ENCODE peak calls at places on chromosomes 1 and 21, in ten cellular contexts. Q is left ventricle myocardium inferior; H is transverse colon; J is CD8-positive, alpha-beta T cell; X is GM23248; V is psoas muscle; A is PC-9; D is body of pancreas; U is CD4-positive, CD25-positive, alpha-beta regulatory T cell; Y is HCT116. L is an unnamed sample. For H3K4me1, the result is how much of the 10 kb centered on the place peaks cover.

GRCh38 chr1:89952021-89952995 is 42.6 kb upstream of the ZNF326 start:
- DNase-seq in V (no peak), D (no peak), U (no peak), X (peak), J (no peak), A (peak), Q (no peak), Y (no peak), H (no peak), L (no peak)

GRCh38 chr21:33101300-33102005 is 31.5 kb downstream of the OLIG1 start:
- DNase-seq in Y (no peak), A (no peak), Q (no peak), J (no peak), V (no peak), U (no peak), X (no peak), H (no peak), D (no peak), L (no peak)

GRCh38 chr1:186518395-186518794 is 57.5 kb upstream of the PDC start:
- DNase-seq in D (no peak), A (no peak), Q (no peak), Y (no peak), J (no peak), U (no peak), V (no peak), X (no peak), H (no peak), L (no peak)

GRCh38 chr21:38388684-38389676 is 109.3 kb downstream of the ERG start:
- DNase-seq in D (no peak), Q (no peak), J (no peak), A (no peak), X (peak), Y (no peak), U (no peak), V (no peak), H (no peak), L (no peak)

GRCh38 chr1:153652795-153653507 is 5.6 kb upstream of the SNAPIN start:
- DNase-seq in U (no peak), Y (no peak), V (no peak), D (no peak), Q (no peak), X (peak), A (peak), J (no peak), H (no peak), L (no peak)

GRCh38 chr21:42560517-42561179 is 47.0 kb downstream of the SLC37A1 start:
- DNase-seq in H (peak), J (no peak), X (no peak), V (no peak), U (no peak), Y (no peak), Q (no peak), A (no peak), D (no peak), L (peak)

GRCh38 chr1:91741301-91741700 is 144.7 kb downstream of the TGFBR3 start:
- DNase-seq in Y (no peak), J (no peak), U (no peak), D (no peak), A (no peak), V (no peak), H (no peak), Q (no peak), X (peak), L (no peak)

GRCh38 chr1:198876371-198876871 is 237.6 kb downstream of the PTPRC start:
- DNase-seq in D (no peak), A (no peak), H (no peak), Y (no peak), X (no peak), U (no peak), V (no peak), Q (no peak), J (no peak), L (no peak)

GRCh38 chr1:113756461-113756860 is 2.8 kb downstream of the PHTF1 start:
- DNase-seq in U (no peak), Y (no peak), V (no peak), D (no peak), Q (no peak), J (no peak), A (no peak), H (no peak), X (no peak), L (no peak)

GRCh38 chr1:56758135-56758534 is 61.1 kb downstream of the FYB2 start:
- DNase-seq in H (peak), X (no peak), V (peak), Q (peak), D (peak), J (no peak), A (peak), U (no peak), Y (peak), L (peak)

GRCh38 chr1:220887202-220887867 is 8.1 kb downstream of the HLX start:
- DNase-seq in J (no peak), A (no peak), H (no peak), Y (no peak), Q (no peak), X (peak), D (peak), V (no peak), U (no peak), L (no peak)

GRCh38 chr1:2204384-2205190 is 10.0 kb upstream of the FAAP20 start:
- DNase-seq in D (no peak), X (peak), J (no peak), V (peak), Q (peak), U (no peak), A (no peak), H (peak), Y (no peak), L (peak)

GRCh38 chr1:33271666-33272505 is 15.6 kb downstream of the ZNF362 start:
- DNase-seq in U (no peak), J (no peak), H (no peak), X (no peak), Y (no peak), D (no peak), Q (no peak), V (no peak), A (no peak), L (no peak)

GRCh38 chr1:68011786-68012375 is 38.5 kb downstream of the DIRAS3 start:
- DNase-seq in V (no peak), H (no peak), Y (no peak), Q (no peak), U (no peak), J (no peak), D (no peak), A (no peak), X (peak), L (no peak)

GRCh38 chr1:15627343-15627988 is 10.2 kb downstream of the DDI2 start:
- DNase-seq in Y (no peak), A (no peak), D (no peak), H (no peak), V (no peak), Q (no peak), U (no peak), X (peak), J (no peak), L (no peak)

GRCh38 chr1:63980706-63981407 is 207.0 kb downstream of the ROR1 start:
- DNase-seq in V (no peak), Y (no peak), D (peak), H (no peak), U (no peak), J (no peak), X (no peak), Q (no peak), A (peak), L (no peak)

GRCh38 chr1:9890224-9890731 is 19.8 kb downstream of the CTNNBIP1 start:
- DNase-seq in D (peak), A (peak), Q (peak), J (no peak), H (peak), X (peak), U (no peak), Y (peak), V (peak), L (no peak)

GRCh38 chr1:114502080-114502479 is 8.9 kb downstream of the TRIM33 start:
- DNase-seq in Q (no peak), J (no peak), Y (no peak), X (no peak), A (no peak), V (no peak), U (no peak), H (no peak), D (no peak), L (no peak)

GRCh38 chr1:47209091-47209490 is 19.3 kb upstream of the PDZK1IP1 start:
- DNase-seq in D (no peak), X (no peak), V (no peak), H (no peak), U (no peak), J (no peak), Y (no peak), A (no peak), Q (no peak), L (no peak)

DNA sequence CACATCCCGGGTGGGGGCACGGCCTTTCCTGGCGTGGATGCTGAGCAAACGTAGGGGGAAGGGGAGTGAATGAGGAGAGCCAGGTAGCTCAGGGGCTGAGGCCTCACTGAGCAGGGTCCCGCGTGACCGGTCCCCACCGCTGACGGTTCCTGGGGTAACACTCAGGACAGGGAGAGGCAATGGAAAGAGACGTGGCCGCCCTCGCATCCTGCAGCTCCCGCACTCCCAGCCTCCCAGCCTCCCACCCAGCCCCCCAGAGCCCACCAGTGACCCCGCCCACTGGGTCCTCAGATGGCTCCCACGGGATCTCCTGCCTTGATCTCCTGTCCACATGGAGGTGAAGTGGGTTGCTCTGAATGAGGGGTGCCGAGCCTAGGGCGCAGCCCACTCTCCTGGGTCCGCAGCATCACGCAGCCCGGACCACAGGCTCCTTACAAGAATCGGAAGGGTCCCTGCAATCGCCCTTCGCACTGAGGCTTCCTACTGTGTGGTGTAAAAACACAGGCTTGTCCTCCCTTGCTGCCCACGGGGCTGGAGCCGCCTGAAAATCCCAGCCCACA is 2.4 kb downstream of the TSPEAR start:
- DNase-seq in V (peak), X (no peak), A (no peak), D (no peak), Y (no peak), H (no peak), Q (no peak), J (no peak), U (no peak), L (no peak)
- H3K4me1 ChIP-seq in V (under half), X (under half), A (under half), D (under half), Y (under half), H (under half), Q (half or more), J (under half), U (under half), L (under half)

DNA sequence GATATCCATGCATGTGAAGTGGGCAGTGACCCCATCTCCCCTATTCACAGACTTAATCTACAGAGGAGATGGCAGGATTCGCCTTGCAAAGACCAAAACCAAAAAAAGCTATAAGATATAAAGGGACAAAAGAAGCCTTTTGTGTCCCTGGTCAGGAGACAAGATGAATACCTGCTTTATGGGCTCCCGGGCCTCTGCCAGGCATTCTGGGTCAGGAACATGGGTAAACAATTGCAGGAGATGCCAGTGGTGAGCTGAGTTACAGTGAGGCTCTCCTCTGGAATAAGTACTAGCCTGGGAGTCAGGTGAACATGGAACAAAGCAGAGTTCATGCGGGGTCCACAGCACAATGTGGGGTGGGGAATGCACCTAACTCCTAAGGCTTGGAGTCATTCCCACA is 4.7 kb downstream of the SLC9A1 start:
- DNase-seq in H (no peak), D (no peak), J (no peak), U (no peak), Y (no peak), Q (no peak), X (no peak), V (no peak), A (no peak), L (no peak)
- H3K4me1 ChIP-seq in H (under half), D (under half), J (half or more), U (under half), Y (under half), Q (half or more), X (under half), V (half or more), A (half or more), L (under half)

GRCh38 chr21:18760247-18760646 is 356.7 kb upstream of the TMPRSS15 start:
- DNase-seq in Y (no peak), Q (no peak), J (no peak), H (no peak), D (no peak), A (no peak), X (no peak), V (no peak), U (no peak), L (no peak)
- H3K4me1 ChIP-seq in Y (under half), Q (under half), J (under half), H (under half), D (under half), A (under half), X (under half), V (under half), U (under half), L (under half)

DNA sequence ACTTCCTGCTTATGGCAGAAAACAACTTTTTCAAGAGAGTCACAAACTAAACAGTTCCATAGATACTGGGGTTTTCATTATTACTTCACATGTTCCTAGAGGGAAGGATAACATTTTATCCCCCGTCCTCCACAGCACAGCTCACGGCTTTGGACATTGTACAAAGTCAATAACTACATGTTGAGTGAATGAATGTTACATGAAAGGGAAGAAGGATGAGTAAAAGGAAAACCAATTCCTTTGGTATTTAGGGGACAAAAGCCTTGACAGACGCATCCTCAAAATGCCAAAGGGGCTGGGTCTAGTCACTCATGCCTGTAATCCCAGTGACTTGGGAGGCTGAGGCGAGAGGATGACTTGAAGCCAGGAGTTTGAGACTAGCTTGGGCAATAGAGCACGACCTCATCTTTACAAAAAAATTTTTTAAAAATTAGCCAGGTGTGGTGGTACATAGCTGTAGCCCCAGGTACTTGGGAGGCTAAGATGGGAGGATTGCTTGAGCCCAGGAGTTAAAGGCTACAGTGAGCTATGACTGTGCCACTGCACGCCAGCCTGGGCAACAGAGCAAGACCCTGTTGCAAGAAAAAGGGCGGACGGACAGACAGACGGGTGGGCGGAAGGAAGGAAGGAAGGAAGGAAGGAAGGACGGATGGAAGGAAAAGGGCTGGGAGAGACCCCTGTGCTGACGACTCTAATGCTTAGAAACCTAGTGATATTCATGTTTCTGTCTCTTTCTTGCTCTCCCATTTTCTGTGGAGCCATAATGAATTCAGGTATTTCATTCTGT is 14.6 kb downstream of the PI4KB start:
- DNase-seq in D (no peak), U (no peak), X (peak), Q (no peak), V (no peak), Y (no peak), J (no peak), H (no peak), A (no peak), L (no peak)
- H3K4me1 ChIP-seq in D (under half), U (under half), X (under half), Q (half or more), V (half or more), Y (under half), J (under half), H (under half), A (under half), L (half or more)

GRCh38 chr1:32001863-32002262 is 11.8 kb upstream of the KHDRBS1 start:
- DNase-seq in H (no peak), V (no peak), A (no peak), D (no peak), U (no peak), X (no peak), Y (no peak), Q (no peak), J (no peak), L (no peak)
- H3K4me1 ChIP-seq in H (under half), V (under half), A (under half), D (under half), U (under half), X (under half), Y (under half), Q (under half), J (under half), L (under half)

L was measured in Caco-2.